ENCODE peak calls at places on chromosomes 11 and 22, in ten cellular contexts. P is Peyer's patch; Y is spleen; Z is mammary epithelial cell; C is psoas muscle; T is CD8-positive, alpha-beta memory T cell; L is tibial artery; R is fibroblast of lung; S is cardiac muscle cell; E is HepG2. K is an unnamed sample.

GRCh38 chr11:31813242-31813960 is 2.3 kb upstream of the PAX6 start:
- DNase-seq in C (no peak), L (no peak), T (no peak), Z (no peak), E (no peak), R (peak), S (no peak), P (no peak), Y (no peak), K (no peak)

GRCh38 chr22:25950101-25950500 is 208.1 kb downstream of the MYO18B start:
- DNase-seq in Y (no peak), Z (no peak), S (no peak), T (no peak), C (no peak), R (no peak), L (no peak), P (no peak), E (no peak), K (no peak)

GRCh38 chr22:19325296-19325950 is 33.9 kb upstream of the CLTCL1 start:
- DNase-seq in S (no peak), Y (no peak), E (no peak), Z (peak), T (no peak), C (no peak), P (no peak), R (peak), L (no peak), K (no peak)

GRCh38 chr22:35830305-35830704 is 112.6 kb downstream of the APOL5 start:
- DNase-seq in R (no peak), C (no peak), E (no peak), Y (no peak), L (no peak), Z (no peak), T (no peak), S (no peak), P (no peak), K (no peak)

GRCh38 chr11:123628936-123629683 is 25.3 kb downstream of the SCN3B start:
- DNase-seq in R (peak), L (no peak), E (no peak), Y (no peak), Z (no peak), S (no peak), P (peak), T (no peak), C (peak), K (peak)

GRCh38 chr22:46473896-46474557 is 63.4 kb downstream of the CELSR1 start:
- DNase-seq in R (no peak), P (no peak), T (no peak), Z (no peak), Y (no peak), C (no peak), L (no peak), S (no peak), E (no peak), K (no peak)

GRCh38 chr11:91703042-91703441 is 521.6 kb upstream of the FAT3 start:
- DNase-seq in Y (no peak), P (no peak), R (no peak), Z (no peak), E (peak), T (no peak), C (no peak), L (no peak), S (no peak), K (no peak)

GRCh38 chr11:7639643-7640025 is 33.7 kb downstream of the CYB5R2 start:
- DNase-seq in S (no peak), E (no peak), P (no peak), T (no peak), Y (no peak), L (no peak), C (no peak), Z (no peak), R (no peak), K (no peak)

GRCh38 chr11:12831471-12832202 is 157.4 kb downstream of the TEAD1 start:
- DNase-seq in Y (no peak), C (no peak), R (no peak), Z (no peak), P (no peak), L (no peak), T (no peak), E (no peak), S (no peak), K (no peak)

GRCh38 chr22:17749605-17750395 is 24.5 kb downstream of the BID start:
- DNase-seq in Y (no peak), R (no peak), S (no peak), E (no peak), T (no peak), P (no peak), L (no peak), Z (no peak), C (no peak), K (no peak)

GRCh38 chr11:88231894-88232482 is 56.7 kb upstream of the RAB38 start:
- DNase-seq in C (no peak), Z (peak), S (peak), P (no peak), E (peak), L (no peak), T (peak), Y (no peak), R (peak), K (no peak)

GRCh38 chr11:130390071-130390758 is 38.2 kb downstream of the ADAMTS8 start:
- DNase-seq in R (peak), Y (no peak), C (no peak), P (no peak), E (peak), S (peak), Z (peak), T (no peak), L (no peak), K (no peak)

GRCh38 chr11:82004537-82005213 is 729.0 kb downstream of the FAM181B start:
- DNase-seq in T (no peak), C (no peak), P (no peak), S (no peak), E (no peak), R (peak), L (no peak), Z (peak), Y (no peak), K (no peak)

GRCh38 chr22:44861245-44861644 is 108.9 kb downstream of the ARHGAP8 start:
- DNase-seq in C (no peak), L (no peak), E (no peak), P (no peak), S (no peak), Y (no peak), T (no peak), R (no peak), Z (no peak), K (no peak)

GRCh38 chr11:75562836-75563484 is 907 bp downstream of the SERPINH1 start:
- DNase-seq in R (peak), C (peak), T (no peak), E (no peak), L (no peak), P (no peak), S (peak), Y (no peak), Z (peak), K (peak)

GRCh38 chr11:6932150-6932549 is 5.9 kb downstream of the ZNF215 start:
- DNase-seq in S (no peak), E (no peak), R (no peak), T (no peak), P (no peak), Y (no peak), C (no peak), L (no peak), Z (peak), K (peak)

GRCh38 chr22:29032584-29032983 is 29.0 kb downstream of the C22orf31 start:
- DNase-seq in Y (no peak), E (no peak), P (no peak), T (no peak), S (no peak), Z (no peak), C (no peak), R (peak), L (no peak), K (no peak)

GRCh38 chr11:36449566-36450390 is 60.3 kb downstream of the TRAF6 start:
- DNase-seq in Z (no peak), C (no peak), L (no peak), P (no peak), R (peak), E (no peak), T (no peak), S (no peak), Y (no peak), K (no peak)

GRCh38 chr22:22684605-22685561 is 40.5 kb downstream of the GGTLC2 start:
- DNase-seq in E (no peak), Y (peak), S (no peak), C (no peak), L (peak), T (no peak), R (peak), P (peak), Z (no peak), K (no peak)

GRCh38 chr22:38455530-38456271 is 702 bp upstream of the KCNJ4 start:
- DNase-seq in T (no peak), L (no peak), E (no peak), Y (no peak), R (peak), P (no peak), Z (no peak), S (peak), C (no peak), K (peak)
- H3K4me3 ChIP-seq in T (no peak), L (peak), E (peak), Y (peak), R (no peak), P (peak), Z (peak), S (peak), C (peak), K (peak)

GRCh38 chr22:31544481-31545480 is 48.4 kb downstream of the SFI1 start:
- DNase-seq in Z (no peak), S (no peak), L (no peak), E (peak), C (no peak), Y (no peak), T (no peak), R (peak), P (no peak), K (no peak)
- H3K27ac ChIP-seq in Z (no peak), S (no peak), L (no peak), E (peak), C (no peak), Y (no peak), T (no peak), R (no peak), P (no peak), K (no peak)

GRCh38 chr11:43574949-43575915 is 105.3 kb upstream of the HSD17B12 start:
- DNase-seq in R (peak), Y (no peak), L (no peak), P (no peak), Z (no peak), C (no peak), S (peak), E (no peak), T (no peak), K (peak)
- H3K4me3 ChIP-seq in R (peak), Y (peak), L (peak), P (peak), Z (peak), C (peak), S (peak), E (peak), T (no peak), K (peak)

GRCh38 chr11:38517991-38518390 is 1920.0 kb upstream of the RAG2 start:
- DNase-seq in P (no peak), E (no peak), S (no peak), Y (no peak), T (no peak), L (no peak), Z (no peak), C (no peak), R (no peak), K (no peak)
- H3K27ac ChIP-seq in P (no peak), E (no peak), S (no peak), Y (no peak), T (no peak), L (no peak), Z (no peak), C (no peak), R (no peak), K (no peak)

DNA sequence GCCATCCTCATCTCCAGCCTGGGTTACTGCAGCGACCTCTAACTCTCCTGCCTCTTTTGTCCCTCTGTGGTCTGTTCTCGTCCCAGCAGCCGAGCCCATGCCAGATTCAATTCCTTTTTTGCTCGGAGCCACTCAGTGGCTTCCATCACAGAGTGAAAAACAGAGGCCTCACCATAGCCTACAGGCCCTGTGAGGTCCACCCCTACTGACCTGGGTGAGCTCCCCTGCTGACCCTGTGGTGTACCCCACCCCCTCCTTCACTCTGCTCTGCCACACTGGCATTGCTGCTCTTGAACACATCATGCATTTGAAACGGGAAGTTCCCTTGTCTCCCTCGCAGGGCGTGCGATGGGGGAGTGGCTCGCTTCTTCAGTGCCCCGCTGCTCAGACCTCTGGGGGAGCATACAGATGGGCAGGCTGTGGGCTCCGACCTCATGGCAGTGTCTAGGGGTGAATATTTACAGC is 2.1 kb downstream of the AIP start:
- DNase-seq in Z (no peak), L (peak), Y (peak), T (peak), S (no peak), P (peak), C (no peak), R (no peak), E (no peak), K (no peak)
- H3K4me3 ChIP-seq in Z (no peak), L (no peak), Y (peak), T (peak), S (no peak), P (peak), C (no peak), R (no peak), E (no peak), K (no peak)

DNA sequence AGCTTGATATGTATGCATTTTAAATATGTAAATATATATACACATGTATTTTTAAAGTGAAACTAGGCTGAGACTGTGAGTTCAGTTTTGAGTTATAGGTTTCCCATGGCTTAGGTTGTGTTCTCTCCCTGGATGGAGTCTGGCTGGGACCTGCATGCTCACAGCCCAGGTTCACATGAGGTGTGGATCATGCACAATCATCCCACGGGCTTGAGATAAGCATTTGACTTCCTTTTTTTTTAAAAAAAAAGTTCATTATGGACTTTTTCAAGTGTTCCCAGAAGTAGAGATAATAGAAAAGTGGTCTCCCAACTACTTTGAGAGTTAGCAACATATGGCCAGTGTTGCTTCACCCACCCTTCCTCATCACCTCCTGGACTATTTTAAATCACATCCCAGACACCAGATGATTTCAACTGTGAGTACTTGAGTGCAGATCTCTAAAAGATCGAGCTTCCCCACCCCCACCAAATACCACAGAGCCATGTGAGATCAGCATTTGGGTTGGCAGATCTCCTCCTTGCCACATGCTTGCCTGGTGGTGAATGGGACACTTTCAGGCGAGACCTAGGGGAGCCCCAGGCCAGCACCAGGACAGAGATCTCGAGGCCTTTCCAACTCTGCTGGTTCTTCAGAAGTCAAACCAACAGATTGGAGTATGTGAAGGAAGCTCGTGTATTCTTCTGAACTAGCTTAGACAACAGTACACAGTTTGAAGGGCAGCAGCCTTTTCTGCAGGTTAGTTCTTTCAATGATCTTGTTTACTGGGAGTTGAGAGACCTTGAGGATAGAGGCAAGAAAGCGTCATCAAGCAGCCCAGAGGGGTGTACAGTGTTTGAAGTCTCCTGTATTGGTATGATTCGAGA is 15.9 kb downstream of the MED15 start:
- DNase-seq in E (no peak), P (no peak), S (no peak), R (peak), C (no peak), Y (no peak), Z (no peak), L (no peak), T (no peak), K (no peak)
- H3K27ac ChIP-seq in E (peak), P (no peak), S (peak), R (peak), C (peak), Y (peak), Z (peak), L (peak), T (peak), K (peak)

DNA sequence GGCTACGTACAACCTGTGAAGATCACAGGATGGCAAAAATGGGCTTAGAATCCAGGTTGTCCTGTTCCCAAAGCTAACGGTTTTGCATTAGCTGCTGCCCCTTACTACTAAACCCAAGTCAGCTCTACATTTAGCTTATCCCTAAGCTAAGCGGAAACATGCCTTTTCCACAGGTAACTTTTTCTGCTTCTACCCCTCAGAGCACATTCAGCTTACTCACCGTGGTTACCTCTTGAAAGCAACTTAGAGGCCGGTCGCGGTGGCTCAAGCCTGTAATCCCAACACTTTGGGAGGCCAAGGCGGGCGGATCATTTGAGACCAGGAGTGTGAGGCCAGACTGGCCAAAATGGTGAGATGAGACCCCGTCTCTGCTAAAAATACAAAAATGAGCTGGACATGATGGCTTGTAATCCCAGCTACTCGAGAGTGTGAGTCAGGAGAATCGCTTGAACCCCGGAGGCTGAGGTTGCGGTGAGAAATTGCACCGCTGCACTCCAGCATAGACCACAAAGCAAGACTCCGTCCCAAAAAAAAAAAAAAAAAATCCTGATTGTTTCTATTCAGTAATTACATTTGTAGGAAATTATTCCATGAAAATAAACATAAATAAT is 790 bp upstream of the TMEM41B start:
- DNase-seq in T (no peak), E (no peak), Z (no peak), Y (peak), C (no peak), P (no peak), L (no peak), R (peak), S (no peak), K (peak)
- H3K4me3 ChIP-seq in T (peak), E (peak), Z (peak), Y (peak), C (peak), P (peak), L (peak), R (peak), S (peak), K (peak)

K was measured in right cardiac atrium.